ENCODE peak calls at places on chromosomes 6 and 20, in six cellular contexts. W is SJSA1; D is GM12878; F is aorta; T is ovary; P is naive thymus-derived CD4-positive, alpha-beta T cell. S is an unnamed sample. For H3K36me3, the result is how much of the 10 kb centered on the place peaks cover.

GRCh38 chr20:47349365-47350180 is 6.9 kb downstream of the ZMYND8 start:
- DNase-seq in W (no peak), F (no peak), T (no peak), D (no peak), P (no peak), S (no peak)

GRCh38 chr6:113128020-113128419 is 729.1 kb upstream of the MARCKS start:
- DNase-seq in W (no peak), P (no peak), F (no peak), T (no peak), D (no peak), S (no peak)

GRCh38 chr6:18465410-18466154 is 78.4 kb downstream of the RNF144B start:
- DNase-seq in F (no peak), W (no peak), T (no peak), P (no peak), D (no peak), S (no peak)

GRCh38 chr6:170110201-170111140 is 180.4 kb downstream of the DLL1 start:
- DNase-seq in P (no peak), W (peak), T (peak), F (peak), D (no peak), S (no peak)

GRCh38 chr6:63635165-63635562 is 438 bp upstream of the PHF3 start:
- DNase-seq in W (no peak), F (no peak), D (no peak), P (no peak), T (no peak), S (no peak)

GRCh38 chr6:85917522-85917921 is 274.8 kb upstream of the SYNCRIP start:
- DNase-seq in D (no peak), T (no peak), P (no peak), W (no peak), F (no peak), S (no peak)

GRCh38 chr6:40125680-40126079 is 191.4 kb upstream of the MOCS1 start:
- DNase-seq in T (no peak), W (no peak), P (no peak), D (no peak), F (no peak), S (no peak)

GRCh38 chr20:18567739-18568091 is 483 bp downstream of the SMIM26 start:
- DNase-seq in T (no peak), F (no peak), P (no peak), W (no peak), D (no peak), S (no peak)

GRCh38 chr6:40671338-40672050 is 84.3 kb upstream of the LRFN2 start:
- DNase-seq in P (no peak), W (no peak), D (no peak), F (no peak), T (no peak), S (no peak)

GRCh38 chr6:116676021-116676420 is 5.0 kb upstream of the KPNA5 start:
- DNase-seq in D (no peak), P (no peak), F (no peak), T (no peak), W (no peak), S (no peak)

GRCh38 chr6:111800821-111801220 is 72.4 kb downstream of the FYN start:
- DNase-seq in W (no peak), D (no peak), T (no peak), P (no peak), F (no peak), S (no peak)

GRCh38 chr6:69622230-69622629 is 174.6 kb downstream of the LMBRD1 start:
- DNase-seq in F (no peak), P (no peak), D (no peak), W (no peak), T (no peak), S (no peak)

GRCh38 chr20:4153251-4153650 is 137.9 kb upstream of the RNF24 start:
- DNase-seq in W (no peak), D (no peak), T (no peak), P (no peak), F (no peak), S (no peak)

GRCh38 chr20:38843346-38843745 is 37.8 kb downstream of the PPP1R16B start:
- DNase-seq in W (no peak), T (no peak), F (no peak), P (no peak), D (no peak), S (no peak)

GRCh38 chr6:99130897-99131873 is 183.4 kb upstream of the FBXL4 start:
- DNase-seq in T (no peak), D (no peak), W (no peak), F (no peak), P (no peak), S (no peak)
- H3K36me3 ChIP-seq in T (under half), D (under half), W (under half), F (under half), P (under half), S (under half)

DNA sequence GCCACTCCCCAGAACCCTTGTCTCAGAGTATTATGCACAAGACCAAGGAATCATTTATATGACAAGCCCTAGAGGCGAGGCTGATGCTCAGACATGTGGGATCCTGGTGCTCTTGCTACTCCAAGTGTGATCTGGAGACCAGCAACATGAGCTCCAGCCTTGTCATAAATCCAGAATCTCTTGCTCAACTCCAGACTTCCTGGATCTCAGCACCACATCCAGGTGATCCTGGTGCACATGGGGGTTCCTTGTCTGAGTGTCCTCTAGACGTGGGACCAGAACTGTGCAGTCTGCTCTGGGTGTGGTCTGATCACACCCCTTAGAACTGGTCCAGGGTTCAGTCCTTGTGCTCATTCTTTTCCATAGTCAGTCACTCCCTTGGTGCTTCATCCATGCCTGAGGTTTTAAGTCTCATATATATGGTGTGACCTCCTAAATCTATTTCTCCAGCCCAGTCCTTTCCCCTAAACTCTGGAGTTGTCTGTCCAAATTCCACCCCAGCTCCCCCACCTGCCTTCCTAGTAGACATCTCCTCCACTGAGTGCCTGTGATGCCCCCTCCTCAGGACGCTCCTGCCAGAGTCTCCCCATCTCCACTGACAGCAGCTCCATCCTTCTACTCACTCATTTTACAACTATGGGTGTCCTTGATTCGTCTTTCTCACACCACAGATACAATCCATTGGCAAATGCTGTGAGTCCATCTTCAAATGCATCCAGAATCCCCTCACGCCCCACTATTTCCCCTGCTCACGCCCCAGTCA is 5.1 kb downstream of the HLA-B start:
- DNase-seq in W (no peak), F (no peak), D (no peak), P (peak), T (no peak), S (no peak)
- H3K36me3 ChIP-seq in W (under half), F (under half), D (under half), P (under half), T (under half), S (under half)

GRCh38 chr6:67493682-67494081 is 1141.4 kb upstream of the ADGRB3 start:
- DNase-seq in D (no peak), T (no peak), P (no peak), F (no peak), W (no peak), S (no peak)
- H3K36me3 ChIP-seq in D (under half), T (under half), P (under half), F (under half), W (under half), S (under half)

DNA sequence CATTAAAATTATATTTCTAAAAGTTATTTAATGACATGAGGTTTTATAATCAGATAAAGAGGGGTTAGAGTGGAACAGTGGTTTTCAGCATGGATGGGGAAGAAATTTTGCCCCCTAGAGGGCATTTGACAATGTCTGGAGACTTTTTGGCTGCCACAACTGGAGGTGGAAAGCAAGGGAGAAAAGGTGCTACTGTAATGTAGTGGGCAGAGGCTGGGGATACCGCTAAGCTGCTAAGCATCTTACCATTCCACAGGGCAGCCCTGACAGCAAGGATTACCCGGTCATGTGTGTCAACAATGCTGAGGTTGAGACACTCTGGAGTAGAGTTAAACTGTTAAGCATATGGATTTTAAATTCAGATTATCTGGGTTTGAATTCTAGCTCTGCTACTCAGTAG is 52.9 kb upstream of the FABP7 start:
- DNase-seq in F (no peak), D (no peak), P (no peak), W (no peak), T (no peak), S (no peak)
- H3K36me3 ChIP-seq in F (under half), D (under half), P (under half), W (under half), T (under half), S (under half)

GRCh38 chr6:148738939-148739821 is 7.7 kb upstream of the UST start:
- DNase-seq in F (no peak), P (peak), T (no peak), W (no peak), D (no peak), S (peak)
- H3K36me3 ChIP-seq in F (under half), P (under half), T (under half), W (under half), D (under half), S (under half)

DNA sequence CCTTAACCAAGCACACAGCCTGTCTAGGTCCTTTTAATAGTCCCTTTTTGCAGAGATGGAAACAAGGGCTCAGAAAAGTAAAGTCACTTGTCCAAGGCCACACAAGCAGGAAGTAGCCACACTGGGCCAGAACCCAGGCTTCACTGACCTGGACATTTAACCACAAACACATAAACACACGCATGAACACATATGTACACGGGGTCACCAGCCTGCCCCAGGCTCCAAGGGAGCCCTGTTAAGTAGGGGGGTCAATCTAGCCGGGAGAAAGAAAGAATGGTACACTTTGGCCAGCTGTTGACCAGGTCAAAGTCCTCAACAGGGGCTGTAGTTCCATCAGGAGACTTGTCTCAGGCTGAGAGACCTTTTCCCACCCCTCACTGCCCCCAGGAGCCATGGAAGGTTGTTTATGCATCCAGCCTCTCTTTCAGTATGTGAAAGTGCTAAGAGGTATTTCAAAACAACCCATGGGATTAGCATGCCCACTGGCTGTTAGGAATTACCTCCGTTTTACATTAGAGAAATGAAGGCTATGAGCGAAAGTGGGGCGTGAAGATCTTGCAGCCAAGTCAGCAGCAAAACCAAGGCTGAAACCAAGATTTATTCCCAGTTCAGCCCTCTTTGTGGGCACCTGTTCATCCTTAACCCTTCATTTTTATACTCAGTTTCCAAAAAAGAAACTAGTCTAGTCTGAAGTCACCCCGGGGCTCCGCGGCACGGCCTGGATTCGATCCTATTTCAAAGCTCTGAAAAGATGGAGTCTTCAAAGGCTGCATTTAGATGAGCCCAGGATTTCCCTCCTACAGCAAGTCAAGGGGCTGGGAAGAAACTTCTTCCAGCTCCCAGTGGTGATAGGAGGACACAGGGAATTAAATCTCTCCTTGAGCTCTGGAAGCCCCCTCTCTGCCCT is 9.8 kb downstream of the SDC4 start:
- DNase-seq in P (no peak), W (no peak), D (no peak), F (no peak), T (no peak), S (no peak)
- H3K36me3 ChIP-seq in P (under half), W (half or more), D (under half), F (under half), T (under half), S (under half)

GRCh38 chr20:35739294-35740163 is 2.5 kb downstream of the RBM39 start:
- DNase-seq in F (no peak), W (no peak), T (no peak), D (no peak), P (peak), S (peak)
- H3K36me3 ChIP-seq in F (under half), W (half or more), T (under half), D (under half), P (half or more), S (half or more)

DNA sequence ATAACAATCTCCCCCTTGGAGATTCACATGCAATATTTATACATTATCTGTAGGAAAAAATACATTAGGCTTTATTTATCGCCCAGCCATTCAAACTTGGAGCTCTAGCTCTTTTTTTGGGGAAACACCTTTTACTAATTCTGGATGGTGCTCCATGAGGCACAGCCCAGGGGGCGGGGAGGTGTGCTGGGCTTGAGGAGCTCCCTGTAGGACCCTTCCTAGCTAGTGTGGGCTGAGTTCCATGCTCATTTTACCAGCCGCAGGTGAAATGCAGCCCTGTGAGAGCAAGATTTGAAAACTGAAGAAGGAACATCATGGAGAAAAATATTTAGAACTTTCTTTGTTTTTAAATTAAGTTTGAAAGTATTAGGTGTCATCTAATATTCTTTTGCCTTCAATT is 99.6 kb upstream of the POPDC3 start:
- DNase-seq in F (no peak), P (no peak), W (no peak), T (no peak), D (no peak), S (no peak)
- H3K36me3 ChIP-seq in F (under half), P (half or more), W (under half), T (under half), D (under half), S (half or more)

DNA sequence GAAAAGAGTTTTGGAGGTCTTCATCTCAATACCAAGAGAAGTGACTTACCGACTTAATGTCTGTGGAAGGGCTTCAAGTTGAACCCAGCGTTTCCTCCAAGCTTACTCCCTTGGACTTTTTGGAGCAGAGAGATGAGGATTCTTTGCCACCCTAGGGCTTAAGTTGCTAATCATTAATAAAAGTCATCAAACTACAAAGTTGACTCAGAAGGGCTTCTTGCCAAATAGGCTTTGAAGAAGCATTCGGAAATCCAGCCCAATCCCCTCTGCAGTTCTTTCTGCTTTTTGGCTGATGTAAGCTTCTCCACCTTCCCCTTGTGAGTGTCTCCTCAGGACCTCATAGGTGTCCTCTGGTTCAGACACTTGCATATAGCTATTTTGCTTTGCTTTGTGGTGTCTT is at the start of gene SLC17A3:
- DNase-seq in F (no peak), D (no peak), W (no peak), P (no peak), T (no peak), S (no peak)
- H3K36me3 ChIP-seq in F (under half), D (under half), W (under half), P (under half), T (under half), S (under half)

GRCh38 chr6:31692353-31692752 is 10.8 kb downstream of the ABHD16A start:
- DNase-seq in W (no peak), P (no peak), F (no peak), T (no peak), D (no peak), S (no peak)
- H3K36me3 ChIP-seq in W (half or more), P (half or more), F (under half), T (under half), D (under half), S (half or more)